ENCODE peak calls at places on chromosomes 6 and 20, in nine cellular contexts. K is neural crest cell; O is GM06990; V is A549; T is left ventricle myocardium inferior; W is activated naive CD8-positive, alpha-beta T cell treated with anti-CD3 and anti-CD28 coated beads, Interleukin-2, amount 50 U/mL, for 24 hours; S is pancreas; G is MM.1S; I is NCI-H1694. X is an unnamed sample.

GRCh38 chr6:53734473-53735299 is 60.1 kb upstream of the LRRC1 start:
- DNase-seq in V (peak; percentile 77), S (peak; percentile 31), K (peak; percentile 11), O (no peak), T (peak; percentile 21), W (peak; percentile 38), G (peak; percentile 8), I (no peak), X (no peak)

GRCh38 chr6:35140991-35141720 is at the start of gene TCP11:
- DNase-seq in W (peak; percentile 54), I (no peak), V (no peak), O (peak; percentile 51), S (no peak), G (no peak), K (no peak), T (peak; percentile 28), X (peak; percentile 70)

GRCh38 chr6:11160199-11160598 is 48.7 kb upstream of the ERVFRD-1 start:
- DNase-seq in T (no peak), K (no peak), W (no peak), G (no peak), O (no peak), S (no peak), V (no peak), I (no peak), X (no peak)

GRCh38 chr6:158213925-158214674 is 46.0 kb downstream of the GTF2H5 start:
- DNase-seq in G (peak; percentile 63), S (peak; percentile 54), O (no peak), V (peak; percentile 76), I (peak; percentile 51), K (peak; percentile 46), W (peak; percentile 53), T (peak; percentile 47), X (peak; percentile 71)

GRCh38 chr6:167683028-167683862 is 143.5 kb upstream of the AFDN start:
- DNase-seq in O (no peak), W (no peak), S (peak; percentile 68), K (peak; percentile 50), V (peak; percentile 86), G (no peak), I (no peak), T (peak; percentile 65), X (no peak)

GRCh38 chr20:4534315-4534714 is 187.4 kb upstream of the PRND start:
- DNase-seq in I (no peak), S (no peak), W (no peak), V (no peak), G (no peak), K (no peak), O (no peak), T (no peak), X (no peak)

GRCh38 chr6:72865467-72865866 is 243.6 kb downstream of the KCNQ5 start:
- DNase-seq in G (no peak), V (no peak), I (no peak), S (no peak), K (no peak), O (no peak), T (no peak), W (no peak), X (no peak)

GRCh38 chr6:24827970-24828369 is 29.3 kb upstream of the ARMH2 start:
- DNase-seq in T (no peak), V (no peak), O (no peak), K (no peak), S (no peak), G (no peak), W (no peak), I (no peak), X (no peak)

GRCh38 chr6:134315189-134315588 is 2.7 kb downstream of the SGK1 start:
- DNase-seq in O (no peak), I (no peak), T (no peak), V (no peak), S (no peak), W (no peak), G (no peak), K (no peak), X (no peak)

GRCh38 chr6:6684365-6684833 is 95.9 kb downstream of the LY86 start:
- DNase-seq in I (no peak), K (no peak), S (no peak), V (no peak), W (peak; percentile 14), O (peak; percentile 76), G (no peak), T (no peak), X (no peak)

GRCh38 chr20:3177746-3178477 is 4.6 kb upstream of the LZTS3 start:
- DNase-seq in K (no peak), W (no peak), V (no peak), I (no peak), T (no peak), G (no peak), S (no peak), O (no peak), X (no peak)

GRCh38 chr20:60053125-60053812 is 95.0 kb downstream of the CDH26 start:
- DNase-seq in I (no peak), G (no peak), W (no peak), T (no peak), O (no peak), K (no peak), S (no peak), V (peak; percentile 17), X (no peak)

GRCh38 chr6:75611702-75612375 is 10.2 kb downstream of the SENP6 start:
- DNase-seq in T (no peak), S (no peak), V (no peak), O (no peak), G (no peak), W (peak; percentile 59), K (no peak), I (no peak), X (no peak)

GRCh38 chr6:119351005-119351394 is 1.4 kb upstream of the MAN1A1 start:
- DNase-seq in W (no peak), O (no peak), G (peak; percentile 65), V (peak; percentile 4), I (peak; percentile 4), K (no peak), T (no peak), S (no peak), X (no peak)

GRCh38 chr20:17617868-17618672 is 48.2 kb downstream of the DSTN start:
- DNase-seq in W (no peak), S (peak; percentile 68), O (no peak), T (peak; percentile 14), V (no peak), I (no peak), G (no peak), K (no peak), X (peak; percentile 69)

GRCh38 chr20:39049684-39050554 is 87.8 kb downstream of the DHX35 start:
- DNase-seq in S (peak; percentile 84), W (peak; percentile 83), V (peak; percentile 71), K (peak; percentile 81), O (peak; percentile 88), G (peak; percentile 76), T (peak; percentile 75), I (peak; percentile 6), X (peak; percentile 49)

GRCh38 chr20:49427751-49428518 is 54.5 kb downstream of the KCNB1 start:
- DNase-seq in I (no peak), W (no peak), V (no peak), O (no peak), S (no peak), T (peak; percentile 34), G (no peak), K (no peak), X (no peak)

GRCh38 chr20:33423141-33423834 is 20.3 kb downstream of the SNTA1 start:
- DNase-seq in W (no peak), O (no peak), V (no peak), K (no peak), G (no peak), I (no peak), T (peak; percentile 79), S (no peak), X (peak; percentile 88)